ENCODE peak calls at places on chromosomes 1 and 21, in six cellular contexts. One of them, this sample, is unnamed.

GRCh38 chr1:84260852-84261518 is 40.5 kb upstream of the SAMD13 start:
- DNase-seq in activated CD4-positive, alpha-beta T cell treated with anti-CD3 and anti-CD28 coated beads for 24 hours: no peak
- DNase-seq in mesendoderm: no peak
- DNase-seq in progenitor cell of endocrine pancreas: no peak
- DNase-seq in NCI-H1930: peak; percentile 16
- DNase-seq in EL: no peak
- DNase-seq in this sample: peak; percentile 12

GRCh38 chr1:238832106-238832505 is 554.3 kb upstream of the CHRM3 start:
- DNase-seq in progenitor cell of endocrine pancreas: no peak
- DNase-seq in mesendoderm: peak; percentile 40
- DNase-seq in EL: no peak
- DNase-seq in activated CD4-positive, alpha-beta T cell treated with anti-CD3 and anti-CD28 coated beads for 24 hours: no peak
- DNase-seq in NCI-H1930: no peak
- DNase-seq in this sample: no peak

GRCh38 chr1:111538343-111539035 is 35.1 kb upstream of the ADORA3 start:
- DNase-seq in EL: peak; percentile 66
- DNase-seq in NCI-H1930: no peak
- DNase-seq in activated CD4-positive, alpha-beta T cell treated with anti-CD3 and anti-CD28 coated beads for 24 hours: no peak
- DNase-seq in progenitor cell of endocrine pancreas: no peak
- DNase-seq in mesendoderm: no peak
- DNase-seq in this sample: peak; percentile 69

GRCh38 chr1:199226163-199226562 is 587.3 kb downstream of the PTPRC start:
- DNase-seq in progenitor cell of endocrine pancreas: no peak
- DNase-seq in EL: peak; percentile 78
- DNase-seq in NCI-H1930: no peak
- DNase-seq in activated CD4-positive, alpha-beta T cell treated with anti-CD3 and anti-CD28 coated beads for 24 hours: peak; percentile 45
- DNase-seq in mesendoderm: no peak
- DNase-seq in this sample: peak; percentile 94

GRCh38 chr1:99481391-99481996 is 164.4 kb upstream of the PALMD start:
- DNase-seq in mesendoderm: peak; percentile 71
- DNase-seq in progenitor cell of endocrine pancreas: peak; percentile 14
- DNase-seq in activated CD4-positive, alpha-beta T cell treated with anti-CD3 and anti-CD28 coated beads for 24 hours: peak; percentile 21
- DNase-seq in NCI-H1930: peak; percentile 4
- DNase-seq in EL: peak; percentile 63
- DNase-seq in this sample: peak; percentile 79

GRCh38 chr1:154115180-154115579 is 39.7 kb downstream of the NUP210L start:
- DNase-seq in mesendoderm: peak; percentile 8
- DNase-seq in activated CD4-positive, alpha-beta T cell treated with anti-CD3 and anti-CD28 coated beads for 24 hours: no peak
- DNase-seq in NCI-H1930: no peak
- DNase-seq in EL: no peak
- DNase-seq in progenitor cell of endocrine pancreas: no peak
- DNase-seq in this sample: no peak

GRCh38 chr1:27598902-27599528 is 4.9 kb downstream of the AHDC1 start:
- DNase-seq in progenitor cell of endocrine pancreas: no peak
- DNase-seq in activated CD4-positive, alpha-beta T cell treated with anti-CD3 and anti-CD28 coated beads for 24 hours: peak; percentile 45
- DNase-seq in EL: peak; percentile 75
- DNase-seq in NCI-H1930: no peak
- DNase-seq in mesendoderm: peak; percentile 86
- DNase-seq in this sample: peak; percentile 73

GRCh38 chr21:34844033-34844923 is 175.5 kb downstream of the CLIC6 start:
- DNase-seq in mesendoderm: no peak
- DNase-seq in NCI-H1930: no peak
- DNase-seq in progenitor cell of endocrine pancreas: no peak
- DNase-seq in activated CD4-positive, alpha-beta T cell treated with anti-CD3 and anti-CD28 coated beads for 24 hours: no peak
- DNase-seq in EL: peak; percentile 30
- DNase-seq in this sample: no peak

GRCh38 chr21:45508607-45509565 is 33.4 kb downstream of the SLC19A1 start:
- DNase-seq in EL: no peak
- DNase-seq in mesendoderm: peak; percentile 23
- DNase-seq in progenitor cell of endocrine pancreas: no peak
- DNase-seq in NCI-H1930: no peak
- DNase-seq in activated CD4-positive, alpha-beta T cell treated with anti-CD3 and anti-CD28 coated beads for 24 hours: no peak
- DNase-seq in this sample: peak; percentile 25